ENCODE peak calls at places on chromosomes 5 and 9, in eight cellular contexts. J, H, V, M, W, Y, K and B are unnamed samples.

GRCh38 chr5:98308960-98309359 is 464.5 kb upstream of the RGMB start:
- DNase-seq in W (no peak), M (no peak), J (no peak), H (no peak), V (peak; percentile 78), K (no peak), Y (no peak), B (peak; percentile 20)

GRCh38 chr5:88883566-88884434 is 816 bp upstream of the MEF2C start:
- DNase-seq in Y (no peak), W (peak; percentile 25), M (peak; percentile 54), K (peak; percentile 72), H (peak; percentile 66), J (peak; percentile 73), V (peak; percentile 79), B (peak; percentile 89)

GRCh38 chr5:146675700-146676099 is 159.7 kb upstream of the GPR151 start:
- DNase-seq in H (no peak), M (no peak), K (no peak), J (no peak), V (no peak), Y (no peak), W (no peak), B (no peak)

GRCh38 chr5:54930736-54931135 is 54.7 kb downstream of the ESM1 start:
- DNase-seq in W (no peak), V (no peak), Y (no peak), M (no peak), K (no peak), J (no peak), H (no peak), B (no peak)

GRCh38 chr9:98846879-98847278 is 39.4 kb downstream of the GALNT12 start:
- DNase-seq in V (peak; percentile 50), W (no peak), K (no peak), J (no peak), H (no peak), M (no peak), Y (no peak), B (no peak)

GRCh38 chr9:33135086-33135958 is 31.8 kb downstream of the B4GALT1 start:
- DNase-seq in H (no peak), M (no peak), V (peak; percentile 49), K (no peak), J (no peak), Y (no peak), W (no peak), B (no peak)

GRCh38 chr5:133205649-133206048 is 153.8 kb downstream of the HSPA4 start:
- DNase-seq in M (no peak), J (no peak), Y (no peak), K (no peak), W (no peak), H (no peak), V (peak; percentile 39), B (no peak)

GRCh38 chr9:111559000-111559610 is 34.1 kb downstream of the ZNF483 start:
- DNase-seq in V (peak; percentile 69), Y (no peak), W (no peak), J (no peak), M (no peak), K (no peak), H (no peak), B (no peak)

GRCh38 chr5:138721979-138722378 is 31.2 kb upstream of the CTNNA1 start:
- DNase-seq in J (no peak), Y (no peak), M (no peak), V (no peak), H (no peak), W (no peak), K (no peak), B (no peak)

GRCh38 chr9:37707748-37708147 is 45.9 kb upstream of the TRMT10B start:
- DNase-seq in H (no peak), V (no peak), K (no peak), J (no peak), Y (no peak), M (no peak), W (no peak), B (no peak)